ENCODE peak calls at places on chromosomes 1 and 21, in eight cellular contexts. One of them, this sample, is unnamed.

GRCh38 chr1:230158422-230159291 is 91.6 kb downstream of the GALNT2 start:
- DNase-seq in T-helper 2 cell: no peak
- DNase-seq in omental fat pad: no peak
- DNase-seq in mammary epithelial cell: no peak
- DNase-seq in NCI-H1436: peak
- DNase-seq in sigmoid colon: no peak
- DNase-seq in cardiac muscle cell: no peak
- DNase-seq in posterior cingulate gyrus: no peak
- DNase-seq in this sample: peak

GRCh38 chr1:54987830-54988705 is 7.6 kb downstream of the TMEM61 start:
- DNase-seq in omental fat pad: no peak
- DNase-seq in NCI-H1436: no peak
- DNase-seq in sigmoid colon: no peak
- DNase-seq in T-helper 2 cell: no peak
- DNase-seq in cardiac muscle cell: peak
- DNase-seq in posterior cingulate gyrus: no peak
- DNase-seq in mammary epithelial cell: no peak
- DNase-seq in this sample: no peak

GRCh38 chr1:4108341-4108740 is 208.3 kb upstream of the C1orf174 start:
- DNase-seq in sigmoid colon: peak
- DNase-seq in mammary epithelial cell: no peak
- DNase-seq in cardiac muscle cell: no peak
- DNase-seq in omental fat pad: no peak
- DNase-seq in T-helper 2 cell: no peak
- DNase-seq in posterior cingulate gyrus: no peak
- DNase-seq in NCI-H1436: no peak
- DNase-seq in this sample: no peak

GRCh38 chr1:187928288-187928687 is 1099.5 kb downstream of the PLA2G4A start:
- DNase-seq in NCI-H1436: peak
- DNase-seq in cardiac muscle cell: peak
- DNase-seq in sigmoid colon: no peak
- DNase-seq in posterior cingulate gyrus: peak
- DNase-seq in omental fat pad: no peak
- DNase-seq in T-helper 2 cell: no peak
- DNase-seq in mammary epithelial cell: peak
- DNase-seq in this sample: no peak

GRCh38 chr1:216627252-216627651 is 96.0 kb downstream of the ESRRG start:
- DNase-seq in NCI-H1436: no peak
- DNase-seq in posterior cingulate gyrus: no peak
- DNase-seq in mammary epithelial cell: no peak
- DNase-seq in omental fat pad: no peak
- DNase-seq in cardiac muscle cell: no peak
- DNase-seq in T-helper 2 cell: no peak
- DNase-seq in sigmoid colon: no peak
- DNase-seq in this sample: no peak

GRCh38 chr1:178052650-178053461 is 41.0 kb upstream of the RASAL2 start:
- DNase-seq in sigmoid colon: no peak
- DNase-seq in mammary epithelial cell: no peak
- DNase-seq in cardiac muscle cell: no peak
- DNase-seq in NCI-H1436: no peak
- DNase-seq in omental fat pad: no peak
- DNase-seq in T-helper 2 cell: no peak
- DNase-seq in posterior cingulate gyrus: no peak
- DNase-seq in this sample: no peak

GRCh38 chr1:83860506-83861221 is 138.3 kb downstream of the TTLL7 start:
- DNase-seq in mammary epithelial cell: peak
- DNase-seq in T-helper 2 cell: peak
- DNase-seq in posterior cingulate gyrus: peak
- DNase-seq in sigmoid colon: peak
- DNase-seq in NCI-H1436: peak
- DNase-seq in cardiac muscle cell: peak
- DNase-seq in omental fat pad: peak
- DNase-seq in this sample: peak

GRCh38 chr21:33230518-33231324 is 983 bp downstream of the IFNAR2 start:
- DNase-seq in NCI-H1436: no peak
- DNase-seq in mammary epithelial cell: peak
- DNase-seq in omental fat pad: no peak
- DNase-seq in sigmoid colon: peak
- DNase-seq in T-helper 2 cell: peak
- DNase-seq in posterior cingulate gyrus: peak
- DNase-seq in cardiac muscle cell: peak
- DNase-seq in this sample: peak

GRCh38 chr1:96968582-96969378 is 247.2 kb downstream of the PTBP2 start:
- DNase-seq in omental fat pad: no peak
- DNase-seq in T-helper 2 cell: no peak
- DNase-seq in posterior cingulate gyrus: no peak
- DNase-seq in mammary epithelial cell: no peak
- DNase-seq in NCI-H1436: no peak
- DNase-seq in cardiac muscle cell: peak
- DNase-seq in sigmoid colon: no peak
- DNase-seq in this sample: no peak

GRCh38 chr1:111777301-111777700 is 21.6 kb downstream of the DDX20 start:
- DNase-seq in omental fat pad: no peak
- DNase-seq in cardiac muscle cell: no peak
- DNase-seq in T-helper 2 cell: no peak
- DNase-seq in mammary epithelial cell: no peak
- DNase-seq in posterior cingulate gyrus: no peak
- DNase-seq in NCI-H1436: no peak
- DNase-seq in sigmoid colon: no peak
- DNase-seq in this sample: no peak

GRCh38 chr1:10530756-10531155 is 56.0 kb downstream of the PEX14 start:
- DNase-seq in NCI-H1436: no peak
- DNase-seq in omental fat pad: no peak
- DNase-seq in T-helper 2 cell: no peak
- DNase-seq in posterior cingulate gyrus: no peak
- DNase-seq in mammary epithelial cell: peak
- DNase-seq in sigmoid colon: no peak
- DNase-seq in cardiac muscle cell: no peak
- DNase-seq in this sample: no peak

GRCh38 chr1:181485276-181486097 is 2.2 kb downstream of the CACNA1E start:
- DNase-seq in cardiac muscle cell: peak
- DNase-seq in NCI-H1436: peak
- DNase-seq in T-helper 2 cell: no peak
- DNase-seq in posterior cingulate gyrus: peak
- DNase-seq in mammary epithelial cell: no peak
- DNase-seq in omental fat pad: no peak
- DNase-seq in sigmoid colon: no peak
- DNase-seq in this sample: no peak

GRCh38 chr1:117473063-117473462 is 105.8 kb downstream of the MAN1A2 start:
- DNase-seq in mammary epithelial cell: no peak
- DNase-seq in omental fat pad: no peak
- DNase-seq in cardiac muscle cell: peak
- DNase-seq in posterior cingulate gyrus: no peak
- DNase-seq in NCI-H1436: no peak
- DNase-seq in T-helper 2 cell: no peak
- DNase-seq in sigmoid colon: no peak
- DNase-seq in this sample: no peak

GRCh38 chr1:41006942-41007865 is 14.3 kb downstream of the SLFNL1 start:
- DNase-seq in mammary epithelial cell: peak
- DNase-seq in sigmoid colon: no peak
- DNase-seq in T-helper 2 cell: no peak
- DNase-seq in posterior cingulate gyrus: peak
- DNase-seq in NCI-H1436: no peak
- DNase-seq in cardiac muscle cell: no peak
- DNase-seq in omental fat pad: no peak
- DNase-seq in this sample: no peak

GRCh38 chr1:203512830-203513578 is 19.1 kb downstream of the OPTC start:
- DNase-seq in NCI-H1436: no peak
- DNase-seq in sigmoid colon: peak
- DNase-seq in mammary epithelial cell: peak
- DNase-seq in cardiac muscle cell: no peak
- DNase-seq in omental fat pad: no peak
- DNase-seq in T-helper 2 cell: no peak
- DNase-seq in posterior cingulate gyrus: peak
- DNase-seq in this sample: peak

GRCh38 chr1:50971748-50972305 is 1.8 kb downstream of the CDKN2C start:
- DNase-seq in T-helper 2 cell: no peak
- DNase-seq in NCI-H1436: no peak
- DNase-seq in cardiac muscle cell: no peak
- DNase-seq in posterior cingulate gyrus: no peak
- DNase-seq in sigmoid colon: no peak
- DNase-seq in mammary epithelial cell: peak
- DNase-seq in omental fat pad: no peak
- DNase-seq in this sample: no peak